ENCODE peak calls at places on chromosomes 2 and 18, in four cellular contexts. Y is uterus, G is GM23338, E is psoas muscle. Z is an unnamed sample. For H3K4me1, the result is how much of the 10 kb centered on the place peaks cover.

GRCh38 chr2:224432003-224432574 is 30.2 kb upstream of the FAM124B start:
- DNase-seq in Y (no peak), G (no peak), E (no peak), Z (no peak)

GRCh38 chr2:237411683-237412349 is 2.1 kb downstream of the COL6A3 start:
- DNase-seq in Y (peak), G (peak), E (peak), Z (no peak)

GRCh38 chr2:165837122-165837521 is 43.1 kb upstream of the GALNT3 start:
- DNase-seq in Y (no peak), G (no peak), E (no peak), Z (no peak)

GRCh38 chr2:54676656-54677055 is 46.8 kb upstream of the EML6 start:
- DNase-seq in Y (no peak), G (no peak), E (no peak), Z (no peak)

GRCh38 chr2:29139152-29139551 is 23.9 kb downstream of the CLIP4 start:
- DNase-seq in Y (no peak), G (no peak), E (no peak), Z (no peak)

GRCh38 chr2:232230557-232230956 is 148.0 kb upstream of the ALPP start:
- DNase-seq in Y (no peak), G (peak), E (no peak), Z (no peak)

GRCh38 chr2:17879137-17879912 is 858 bp downstream of the KCNS3 start:
- DNase-seq in Y (peak), G (peak), E (peak), Z (peak)

GRCh38 chr2:62577994-62578836 is 72.2 kb upstream of the TMEM17 start:
- DNase-seq in Y (no peak), G (no peak), E (no peak), Z (no peak)

GRCh38 chr2:150271952-150272351 is 215.5 kb downstream of the RND3 start:
- DNase-seq in Y (no peak), G (no peak), E (no peak), Z (no peak)

GRCh38 chr2:199710551-199710950 is 140.4 kb downstream of the FTCDNL1 start:
- DNase-seq in Y (no peak), G (no peak), E (no peak), Z (no peak)

GRCh38 chr2:45220227-45220626 is 211.0 kb upstream of the SIX2 start:
- DNase-seq in Y (no peak), G (no peak), E (peak), Z (no peak)

GRCh38 chr2:224838335-224838734 is 122.2 kb upstream of the CCDC195 start:
- DNase-seq in Y (no peak), G (no peak), E (no peak), Z (no peak)

GRCh38 chr2:233919938-233920337 is 2.8 kb downstream of the TRPM8 start:
- DNase-seq in Y (no peak), G (no peak), E (no peak), Z (no peak)

GRCh38 chr18:12373771-12374116 is 3.3 kb downstream of the AFG3L2 start:
- DNase-seq in Y (no peak), G (no peak), E (no peak), Z (no peak)

GRCh38 chr2:28650261-28650584 is 101.4 kb upstream of the PPP1CB start:
- DNase-seq in Y (no peak), G (no peak), E (no peak), Z (no peak)

GRCh38 chr18:52288403-52289004 is 51.5 kb upstream of the DCC start:
- DNase-seq in Y (no peak), G (peak), E (no peak), Z (no peak)

GRCh38 chr2:129092871-129093385 is 774.3 kb upstream of the HS6ST1 start:
- DNase-seq in Y (no peak), G (no peak), E (no peak), Z (no peak)

GRCh38 chr2:133110201-133110600 is 440.2 kb upstream of the LYPD1 start:
- DNase-seq in Y (no peak), G (no peak), E (no peak), Z (no peak)

GRCh38 chr2:146984014-146984413 is 860.8 kb upstream of the ACVR2A start:
- DNase-seq in Y (no peak), G (no peak), E (no peak), Z (no peak)

GRCh38 chr2:62112192-62112591 is 83.7 kb upstream of the B3GNT2 start:
- DNase-seq in Y (no peak), G (peak), E (no peak), Z (no peak)

GRCh38 chr2:207589143-207589542 is 36.1 kb downstream of the METTL21A start:
- DNase-seq in Y (no peak), G (no peak), E (no peak), Z (no peak)

GRCh38 chr2:46648141-46648742 is 168.9 kb downstream of the TMEM247 start:
- DNase-seq in Y (no peak), G (no peak), E (no peak), Z (no peak)

GRCh38 chr18:59517446-59518171 is 158.5 kb upstream of the LMAN1 start:
- DNase-seq in Y (no peak), G (peak), E (no peak), Z (no peak)

GRCh38 chr18:68840554-68841263 is 42.8 kb downstream of the CCDC102B start:
- DNase-seq in Y (no peak), G (peak), E (no peak), Z (no peak)

GRCh38 chr2:29583104-29583503 is 338.3 kb downstream of the ALK start:
- DNase-seq in Y (no peak), G (no peak), E (no peak), Z (no peak)

GRCh38 chr2:109384308-109385271 is 229.2 kb downstream of the SEPTIN10 start:
- DNase-seq in Y (peak), G (no peak), E (no peak), Z (peak)

GRCh38 chr2:237128845-237129592 is 43.3 kb downstream of the COPS8 start:
- DNase-seq in Y (no peak), G (no peak), E (no peak), Z (no peak)

GRCh38 chr2:28447943-28448737 is 47.7 kb upstream of the PLB1 start:
- DNase-seq in Y (no peak), G (no peak), E (no peak), Z (no peak)

GRCh38 chr18:57789105-57789504 is 14.0 kb downstream of the ATP8B1 start:
- DNase-seq in Y (no peak), G (no peak), E (no peak), Z (no peak)
- H3K4me1 ChIP-seq in Y (under half), G (under half), E (half or more), Z (under half)

GRCh38 chr18:40159141-40160017 is 1795.7 kb upstream of the PIK3C3 start:
- DNase-seq in Y (no peak), G (peak), E (no peak), Z (no peak)
- TF ChIP-seq CTCF in Y (peak), G (peak), E (no peak), Z (peak)

GRCh38 chr18:63186520-63186919 is 133.0 kb downstream of the BCL2 start:
- DNase-seq in Y (no peak), G (no peak), E (no peak), Z (no peak)
- H3K4me1 ChIP-seq in Y (under half), G (under half), E (half or more), Z (under half)

DNA sequence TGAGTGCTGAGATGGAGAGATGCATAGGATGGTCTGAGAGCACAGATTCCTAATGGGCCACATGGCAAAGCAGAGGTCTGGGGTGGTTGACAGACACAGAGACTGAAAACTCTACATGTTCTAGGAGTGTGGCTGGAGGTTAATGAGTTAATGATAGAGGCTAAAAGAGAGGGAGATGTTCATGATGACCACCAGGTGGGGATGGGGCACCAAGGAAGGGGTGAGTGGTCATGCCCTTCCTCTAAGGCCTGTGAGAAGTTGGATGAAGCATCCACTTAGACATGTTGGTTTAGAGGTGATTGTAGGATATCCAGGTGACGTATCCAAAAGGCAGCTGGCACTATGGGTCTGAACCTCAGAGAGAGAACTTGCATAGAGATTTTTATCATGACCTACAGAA is 102.1 kb downstream of the LRP2 start:
- DNase-seq in Y (no peak), G (peak), E (no peak), Z (no peak)
- TF ChIP-seq CTCF in Y (no peak), G (peak), E (no peak), Z (no peak)

GRCh38 chr2:181900007-181900651 is 8.6 kb downstream of the ITPRID2 start:
- DNase-seq in Y (no peak), G (no peak), E (no peak), Z (no peak)
- H3K4me1 ChIP-seq in Y (under half), G (under half), E (under half), Z (under half)

GRCh38 chr2:183093857-183094657 is 15.5 kb downstream of the DUSP19 start:
- DNase-seq in Y (no peak), G (no peak), E (no peak), Z (no peak)
- TF ChIP-seq CTCF in Y (no peak), G (no peak), E (no peak), Z (no peak)

GRCh38 chr2:121993682-121994081 is 238.2 kb downstream of the TSN start:
- DNase-seq in Y (no peak), G (no peak), E (no peak), Z (no peak)
- H3K4me1 ChIP-seq in Y (under half), G (under half), E (under half), Z (under half)

DNA sequence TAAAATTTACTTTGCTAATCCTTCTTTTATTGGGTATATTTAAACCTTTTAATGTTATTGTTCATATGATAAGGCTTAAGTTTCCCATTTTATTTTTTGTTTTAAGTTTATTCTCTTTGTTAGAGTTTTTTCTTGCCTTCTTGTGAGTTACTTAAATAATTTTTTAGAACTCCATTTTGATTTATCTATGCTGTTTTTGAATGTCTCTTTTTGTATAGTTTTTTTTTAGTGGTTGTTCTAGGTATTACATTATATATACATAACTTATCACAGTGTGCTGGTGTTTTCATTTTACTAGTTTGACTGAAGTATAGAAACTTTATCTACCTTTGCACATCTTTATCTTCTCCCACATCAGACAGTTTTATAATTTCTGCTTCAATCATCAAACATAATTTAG is 49.4 kb upstream of the TGFA start:
- DNase-seq in Y (no peak), G (no peak), E (no peak), Z (no peak)
- TF ChIP-seq CTCF in Y (no peak), G (no peak), E (no peak), Z (no peak)

DNA sequence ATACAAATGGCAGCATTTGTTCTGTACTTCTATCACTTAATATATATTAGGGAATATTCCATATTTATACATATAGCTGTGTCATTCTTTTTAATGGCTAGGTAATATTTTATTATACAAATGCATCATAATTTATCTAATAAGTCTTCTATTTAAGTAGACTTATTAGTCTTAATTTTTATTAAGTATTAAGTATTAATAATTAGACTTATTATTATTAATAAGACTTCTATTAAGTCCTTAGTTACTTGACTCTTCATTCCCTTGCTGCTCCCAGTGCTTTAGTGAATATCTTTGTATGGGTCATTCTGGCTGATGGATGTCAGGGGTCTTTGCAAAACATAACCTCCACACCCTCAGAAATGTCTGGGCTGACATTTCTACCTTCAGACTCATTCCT is 35.9 kb downstream of the EN1 start:
- DNase-seq in Y (no peak), G (no peak), E (no peak), Z (no peak)
- H3K4me1 ChIP-seq in Y (under half), G (half or more), E (under half), Z (under half)

GRCh38 chr2:183610724-183611123 is 486.5 kb downstream of the NUP35 start:
- DNase-seq in Y (no peak), G (peak), E (no peak), Z (no peak)
- TF ChIP-seq CTCF in Y (no peak), G (peak), E (no peak), Z (no peak)